ENCODE peak calls at places on chromosomes 1 and 21, in seven cellular contexts. Y is mesendoderm, S is mesenchymal stem cell, L is neuronal stem cell, T is IMR-90, O is H1, N is trophoblast cell. P is an unnamed sample.

GRCh38 chr1:179082308-179083030 is 599 bp downstream of the TOR3A start:
- DNase-seq in Y (no peak), S (peak), L (peak), T (no peak), O (no peak), N (peak), P (peak)

GRCh38 chr21:34795152-34796141 is 126.7 kb downstream of the CLIC6 start:
- DNase-seq in Y (no peak), S (peak), L (no peak), T (peak), O (no peak), N (peak), P (no peak)

GRCh38 chr1:26833432-26834405 is 7.2 kb downstream of the ZDHHC18 start:
- DNase-seq in Y (no peak), S (no peak), L (no peak), T (no peak), O (no peak), N (no peak), P (no peak)

GRCh38 chr1:201585901-201586300 is 47.0 kb downstream of the NAV1 start:
- DNase-seq in Y (no peak), S (no peak), L (no peak), T (peak), O (no peak), N (peak), P (no peak)

GRCh38 chr1:110203021-110203661 is 7.0 kb upstream of the KCNC4 start:
- DNase-seq in Y (peak), S (peak), L (peak), T (peak), O (no peak), N (peak), P (peak)

GRCh38 chr1:155277896-155278688 is 829 bp downstream of the HCN3 start:
- DNase-seq in Y (peak), S (peak), L (peak), T (peak), O (peak), N (peak), P (peak)

GRCh38 chr1:184156521-184157395 is 105.2 kb downstream of the TSEN15 start:
- DNase-seq in Y (peak), S (no peak), L (no peak), T (no peak), O (no peak), N (peak), P (no peak)

GRCh38 chr1:230878584-230878975 is 10.3 kb upstream of the C1orf198 start:
- DNase-seq in Y (no peak), S (peak), L (no peak), T (peak), O (no peak), N (no peak), P (no peak)

GRCh38 chr1:165161130-165161529 is 195.4 kb downstream of the LMX1A start:
- DNase-seq in Y (no peak), S (no peak), L (no peak), T (no peak), O (no peak), N (no peak), P (no peak)

GRCh38 chr1:53645690-53646078 is 93.3 kb downstream of the GLIS1 start:
- DNase-seq in Y (no peak), S (no peak), L (no peak), T (no peak), O (no peak), N (no peak), P (no peak)

GRCh38 chr1:55580845-55581332 is 365.7 kb upstream of the USP24 start:
- DNase-seq in Y (peak), S (peak), L (no peak), T (peak), O (no peak), N (peak), P (no peak)

GRCh38 chr1:101532392-101532791 is 295.6 kb downstream of the S1PR1 start:
- DNase-seq in Y (no peak), S (no peak), L (no peak), T (no peak), O (no peak), N (peak), P (no peak)

GRCh38 chr1:191343816-191344215 is 814.4 kb upstream of the RGS18 start:
- DNase-seq in Y (peak), S (peak), L (no peak), T (peak), O (no peak), N (peak), P (no peak)

GRCh38 chr1:43382027-43382771 is 7.4 kb downstream of the MED8 start:
- DNase-seq in Y (no peak), S (no peak), L (no peak), T (no peak), O (no peak), N (no peak), P (no peak)

GRCh38 chr1:202639500-202639899 is 70.8 kb downstream of the SYT2 start:
- DNase-seq in Y (no peak), S (peak), L (no peak), T (peak), O (no peak), N (no peak), P (no peak)

GRCh38 chr1:22119626-22120468 is 23.1 kb downstream of the WNT4 start:
- DNase-seq in Y (no peak), S (no peak), L (no peak), T (no peak), O (no peak), N (peak), P (no peak)

GRCh38 chr1:66274634-66275033 is 259.3 kb upstream of the SGIP1 start:
- DNase-seq in Y (no peak), S (peak), L (no peak), T (peak), O (no peak), N (no peak), P (no peak)

GRCh38 chr21:15293251-15293650 is 228.5 kb upstream of the NRIP1 start:
- DNase-seq in Y (peak), S (peak), L (peak), T (peak), O (no peak), N (peak), P (no peak)

GRCh38 chr1:41955461-41956159 is 36.9 kb upstream of the HIVEP3 start:
- DNase-seq in Y (peak), S (peak), L (peak), T (peak), O (peak), N (peak), P (no peak)

GRCh38 chr21:46051821-46052675 is 45.9 kb upstream of the COL6A2 start:
- DNase-seq in Y (no peak), S (no peak), L (no peak), T (no peak), O (no peak), N (no peak), P (no peak)

GRCh38 chr1:38029081-38029681 is 16.6 kb downstream of the UTP11 start:
- DNase-seq in Y (peak), S (peak), L (no peak), T (no peak), O (no peak), N (no peak), P (peak)

GRCh38 chr1:56322211-56322610 is 257.2 kb downstream of the PLPP3 start:
- DNase-seq in Y (no peak), S (no peak), L (no peak), T (peak), O (no peak), N (peak), P (no peak)

GRCh38 chr1:12760256-12760795 is 13.2 kb upstream of the PRAMEF12 start:
- DNase-seq in Y (peak), S (no peak), L (no peak), T (no peak), O (no peak), N (peak), P (peak)

GRCh38 chr1:225860107-225860506 is 22.1 kb downstream of the TMEM63A start:
- DNase-seq in Y (no peak), S (no peak), L (no peak), T (no peak), O (no peak), N (no peak), P (no peak)

GRCh38 chr1:91653183-91653582 is 152.5 kb downstream of the CDC7 start:
- DNase-seq in Y (no peak), S (no peak), L (no peak), T (no peak), O (no peak), N (no peak), P (no peak)

GRCh38 chr1:4397196-4397595 is 257.2 kb upstream of the AJAP1 start:
- DNase-seq in Y (no peak), S (no peak), L (no peak), T (no peak), O (no peak), N (no peak), P (no peak)

GRCh38 chr1:240491156-240491555 is 120.8 kb downstream of the GREM2 start:
- DNase-seq in Y (peak), S (peak), L (no peak), T (peak), O (no peak), N (peak), P (no peak)

GRCh38 chr1:47558601-47559593 is 121.1 kb downstream of the FOXD2 start:
- DNase-seq in Y (no peak), S (no peak), L (no peak), T (no peak), O (no peak), N (no peak), P (no peak)

GRCh38 chr21:44919111-44919912 is 1.4 kb downstream of the ITGB2 start:
- DNase-seq in Y (no peak), S (no peak), L (no peak), T (no peak), O (no peak), N (no peak), P (no peak)

GRCh38 chr1:93663191-93663614 is 18.4 kb downstream of the BCAR3 start:
- DNase-seq in Y (peak), S (no peak), L (no peak), T (no peak), O (no peak), N (no peak), P (no peak)

GRCh38 chr1:39413902-39414528 is 77.4 kb upstream of the BMP8A start:
- DNase-seq in Y (peak), S (no peak), L (no peak), T (no peak), O (no peak), N (no peak), P (no peak)

GRCh38 chr1:201405484-201405831 is 6.3 kb upstream of the LAD1 start:
- DNase-seq in Y (no peak), S (no peak), L (no peak), T (no peak), O (no peak), N (no peak), P (no peak)

GRCh38 chr21:39938086-39938611 is 70.9 kb downstream of the PCP4 start:
- DNase-seq in Y (no peak), S (no peak), L (no peak), T (no peak), O (no peak), N (no peak), P (no peak)

GRCh38 chr1:182995894-182996293 is 27.3 kb upstream of the LAMC1 start:
- DNase-seq in Y (peak), S (no peak), L (no peak), T (no peak), O (no peak), N (no peak), P (no peak)

GRCh38 chr1:154608522-154609294 is 722 bp upstream of the ADAR start:
- DNase-seq in Y (peak), S (peak), L (peak), T (peak), O (no peak), N (peak), P (peak)

GRCh38 chr1:36888811-36889477 is 145.4 kb downstream of the GRIK3 start:
- DNase-seq in Y (no peak), S (no peak), L (no peak), T (no peak), O (no peak), N (no peak), P (peak)

GRCh38 chr1:206635983-206636354 is 633 bp downstream of the DYRK3 start:
- DNase-seq in Y (no peak), S (no peak), L (no peak), T (no peak), O (no peak), N (no peak), P (no peak)

GRCh38 chr1:26122988-26123973 is 11.7 kb downstream of the PDIK1L start:
- DNase-seq in Y (no peak), S (peak), L (no peak), T (peak), O (no peak), N (peak), P (no peak)

GRCh38 chr1:88803444-88803843 is 87.9 kb downstream of the GTF2B start:
- DNase-seq in Y (no peak), S (no peak), L (no peak), T (no peak), O (no peak), N (no peak), P (no peak)

GRCh38 chr1:88800382-88801051 is 90.8 kb downstream of the GTF2B start:
- DNase-seq in Y (peak), S (peak), L (no peak), T (peak), O (no peak), N (peak), P (no peak)

GRCh38 chr1:88802404-88802803 is 89.0 kb downstream of the GTF2B start:
- DNase-seq in Y (no peak), S (no peak), L (no peak), T (no peak), O (no peak), N (no peak), P (no peak)

GRCh38 chr1:88801575-88802208 is 89.7 kb downstream of the GTF2B start:
- DNase-seq in Y (no peak), S (peak), L (no peak), T (peak), O (no peak), N (no peak), P (no peak)

DNA sequence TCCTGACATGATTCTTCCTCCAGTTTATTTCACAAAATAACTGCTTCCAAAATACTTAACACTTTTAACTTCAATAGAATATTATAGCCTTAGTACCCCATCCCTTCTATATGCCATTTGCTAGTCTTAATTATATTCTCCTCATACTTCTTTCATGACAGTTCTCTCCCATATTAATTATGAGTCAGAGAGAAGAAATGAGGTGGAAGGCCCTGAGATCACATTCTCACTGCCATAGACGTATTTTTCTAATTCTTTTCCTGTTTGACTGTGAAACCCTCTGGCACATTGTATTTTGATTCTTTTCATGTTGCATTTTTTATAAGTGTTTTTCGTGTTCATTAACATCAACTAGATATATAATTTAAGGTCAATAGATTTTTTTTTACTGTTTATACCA is 88.4 kb downstream of the GTF2B start:
- DNase-seq in Y (no peak), S (peak), L (no peak), T (peak), O (no peak), N (peak), P (no peak)
- H2BK120ac ChIP-seq in Y (no peak), S (no peak), L (no peak), T (peak), O (no peak), N (no peak), P (no peak)

DNA sequence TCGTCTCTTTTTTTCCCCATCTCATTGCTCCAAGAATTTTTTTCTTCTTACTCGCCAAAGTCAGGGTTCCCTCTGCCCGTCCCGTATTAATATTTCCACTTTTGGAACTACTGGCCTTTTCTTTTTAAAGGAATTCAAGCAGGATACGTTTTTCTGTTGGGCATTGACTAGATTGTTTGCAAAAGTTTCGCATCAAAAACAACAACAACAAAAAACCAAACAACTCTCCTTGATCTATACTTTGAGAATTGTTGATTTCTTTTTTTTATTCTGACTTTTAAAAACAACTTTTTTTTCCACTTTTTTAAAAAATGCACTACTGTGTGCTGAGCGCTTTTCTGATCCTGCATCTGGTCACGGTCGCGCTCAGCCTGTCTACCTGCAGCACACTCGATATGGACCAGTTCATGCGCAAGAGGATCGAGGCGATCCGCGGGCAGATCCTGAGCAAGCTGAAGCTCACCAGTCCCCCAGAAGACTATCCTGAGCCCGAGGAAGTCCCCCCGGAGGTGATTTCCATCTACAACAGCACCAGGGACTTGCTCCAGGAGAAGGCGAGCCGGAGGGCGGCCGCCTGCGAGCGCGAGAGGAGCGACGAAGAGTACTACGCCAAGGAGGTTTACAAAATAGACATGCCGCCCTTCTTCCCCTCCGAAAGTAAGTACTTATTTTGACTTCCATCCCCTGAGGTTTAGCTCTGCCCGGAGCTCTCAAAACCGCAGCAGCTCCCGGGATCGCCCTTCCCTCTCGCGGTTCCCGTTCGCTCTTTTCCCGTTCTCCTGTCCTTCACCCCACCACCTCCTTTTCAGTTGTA is 1.5 kb downstream of the TGFB2 start:
- DNase-seq in Y (peak), S (peak), L (no peak), T (peak), O (no peak), N (peak), P (peak)
- H2BK120ac ChIP-seq in Y (no peak), S (peak), L (peak), T (peak), O (no peak), N (no peak), P (no peak)

GRCh38 chr1:88640060-88640459 is 44.0 kb upstream of the PKN2 start:
- DNase-seq in Y (peak), S (no peak), L (no peak), T (no peak), O (no peak), N (no peak), P (no peak)
- H2BK120ac ChIP-seq in Y (no peak), S (no peak), L (no peak), T (no peak), O (no peak), N (no peak), P (no peak)

DNA sequence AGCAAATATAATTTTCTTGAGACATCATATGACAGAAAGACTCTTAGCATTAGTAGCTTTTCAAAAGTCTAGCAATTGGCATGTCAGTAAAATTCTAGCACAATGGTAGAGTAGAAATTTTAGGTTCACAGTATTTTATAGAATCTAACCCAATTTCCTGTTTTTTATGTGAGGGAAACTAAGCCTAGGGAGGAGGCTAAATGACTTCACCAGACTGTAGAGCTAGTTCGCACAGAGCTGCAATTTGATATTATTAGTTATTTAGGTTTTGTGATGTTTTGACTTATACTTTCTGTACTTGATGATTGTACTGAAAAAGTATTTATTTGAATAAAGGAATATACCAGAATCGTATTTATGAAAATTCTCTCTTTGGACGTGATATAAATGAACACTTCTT is 68.5 kb downstream of the CACHD1 start:
- DNase-seq in Y (no peak), S (no peak), L (no peak), T (no peak), O (no peak), N (no peak), P (no peak)
- H2BK120ac ChIP-seq in Y (no peak), S (no peak), L (no peak), T (no peak), O (no peak), N (no peak), P (no peak)

GRCh38 chr1:100296140-100296539 is 30.1 kb downstream of the RTCA start:
- DNase-seq in Y (no peak), S (no peak), L (no peak), T (no peak), O (no peak), N (no peak), P (no peak)
- H2BK120ac ChIP-seq in Y (no peak), S (no peak), L (no peak), T (no peak), O (no peak), N (no peak), P (no peak)

DNA sequence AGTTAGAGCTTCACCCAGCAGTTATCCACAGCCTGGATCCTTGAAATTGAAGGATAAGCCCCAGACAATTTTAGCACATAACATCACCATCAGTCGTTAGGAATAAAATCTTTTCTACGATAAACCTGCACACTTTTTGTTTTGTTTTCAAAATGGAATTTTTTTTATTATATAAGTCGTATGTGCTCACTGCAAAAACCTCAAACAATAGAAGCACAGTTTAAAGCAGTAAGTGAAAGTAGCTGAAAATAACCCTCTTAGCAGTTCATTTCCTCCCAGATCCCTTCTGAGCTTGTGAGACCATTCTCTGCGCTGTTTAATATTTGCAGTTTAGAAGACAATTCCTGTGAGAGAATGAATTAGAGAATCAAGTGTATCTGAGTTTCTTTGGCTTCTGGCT is 38.3 kb downstream of the ELK4 start:
- DNase-seq in Y (no peak), S (no peak), L (no peak), T (no peak), O (no peak), N (no peak), P (no peak)
- H2BK120ac ChIP-seq in Y (no peak), S (no peak), L (no peak), T (no peak), O (no peak), N (no peak), P (no peak)

GRCh38 chr1:32276328-32276727 is 15.6 kb upstream of the HDAC1 start:
- DNase-seq in Y (no peak), S (no peak), L (no peak), T (no peak), O (no peak), N (no peak), P (no peak)
- H2BK120ac ChIP-seq in Y (no peak), S (no peak), L (no peak), T (no peak), O (no peak), N (no peak), P (no peak)

GRCh38 chr1:59389847-59390246 is 93.0 kb downstream of the FGGY start:
- DNase-seq in Y (no peak), S (no peak), L (no peak), T (no peak), O (no peak), N (no peak), P (no peak)
- H2BK120ac ChIP-seq in Y (no peak), S (no peak), L (no peak), T (no peak), O (no peak), N (no peak), P (no peak)

GRCh38 chr1:169487561-169487960 is 1.8 kb upstream of the SLC19A2 start:
- DNase-seq in Y (no peak), S (peak), L (no peak), T (no peak), O (no peak), N (peak), P (no peak)
- H2BK120ac ChIP-seq in Y (no peak), S (no peak), L (no peak), T (no peak), O (no peak), N (no peak), P (no peak)

DNA sequence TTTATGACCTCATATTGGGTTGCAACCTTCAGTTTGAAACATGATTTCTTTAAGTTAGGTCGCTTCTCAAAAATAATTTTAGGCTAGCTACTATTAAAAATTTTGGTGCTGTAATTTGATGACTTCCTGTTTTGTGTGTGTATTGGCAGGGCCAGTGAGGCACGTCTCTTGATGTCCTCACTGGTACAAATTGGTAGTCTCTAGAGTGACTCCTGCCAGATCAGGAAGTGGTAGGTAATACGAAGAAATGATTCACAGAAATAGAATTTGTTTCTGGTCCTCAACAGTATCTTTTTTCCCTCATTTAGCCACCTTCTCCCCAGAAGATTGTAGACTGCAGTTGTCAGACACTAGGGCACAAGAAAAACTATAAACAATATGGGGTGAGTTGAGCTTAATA is 120.9 kb upstream of the KIAA1614 start:
- DNase-seq in Y (no peak), S (no peak), L (no peak), T (peak), O (no peak), N (no peak), P (no peak)
- H2BK120ac ChIP-seq in Y (no peak), S (no peak), L (no peak), T (no peak), O (no peak), N (no peak), P (no peak)

P was measured in H9.